ENCODE peak calls at places on chromosomes 2 and 18, in ten cellular contexts. One of them, this sample, is unnamed.

GRCh38 chr2:120667981-120668380 is 67.7 kb upstream of the GLI2 start:
- DNase-seq in posterior cingulate gyrus: no peak
- DNase-seq in CD4-positive, alpha-beta T cell: no peak
- DNase-seq in fibroblast of lung: no peak
- DNase-seq in T follicular helper cell: no peak
- DNase-seq in GM12892: no peak
- DNase-seq in dorsolateral prefrontal cortex: no peak
- DNase-seq in body of pancreas: no peak
- DNase-seq in ELF-1: no peak
- DNase-seq in COR-L47: no peak
- DNase-seq in this sample: no peak

GRCh38 chr18:23908827-23909226 is 105.7 kb upstream of the TTC39C start:
- DNase-seq in posterior cingulate gyrus: no peak
- DNase-seq in CD4-positive, alpha-beta T cell: no peak
- DNase-seq in fibroblast of lung: no peak
- DNase-seq in T follicular helper cell: no peak
- DNase-seq in GM12892: no peak
- DNase-seq in dorsolateral prefrontal cortex: no peak
- DNase-seq in body of pancreas: no peak
- DNase-seq in ELF-1: no peak
- DNase-seq in COR-L47: no peak
- DNase-seq in this sample: no peak

GRCh38 chr2:195694553-195694952 is 37.5 kb downstream of the SLC39A10 start:
- DNase-seq in posterior cingulate gyrus: no peak
- DNase-seq in CD4-positive, alpha-beta T cell: no peak
- DNase-seq in fibroblast of lung: no peak
- DNase-seq in T follicular helper cell: no peak
- DNase-seq in GM12892: no peak
- DNase-seq in dorsolateral prefrontal cortex: no peak
- DNase-seq in body of pancreas: no peak
- DNase-seq in ELF-1: no peak
- DNase-seq in COR-L47: no peak
- DNase-seq in this sample: no peak

GRCh38 chr2:113157108-113157896 is 16.5 kb upstream of the PSD4 start:
- DNase-seq in posterior cingulate gyrus: no peak
- DNase-seq in CD4-positive, alpha-beta T cell: peak
- DNase-seq in fibroblast of lung: peak
- DNase-seq in T follicular helper cell: no peak
- DNase-seq in GM12892: peak
- DNase-seq in dorsolateral prefrontal cortex: no peak
- DNase-seq in body of pancreas: peak
- DNase-seq in ELF-1: peak
- DNase-seq in COR-L47: peak
- DNase-seq in this sample: peak

GRCh38 chr2:118923371-118923770 is 18.6 kb upstream of the MARCO start:
- DNase-seq in posterior cingulate gyrus: no peak
- DNase-seq in CD4-positive, alpha-beta T cell: no peak
- DNase-seq in fibroblast of lung: no peak
- DNase-seq in T follicular helper cell: no peak
- DNase-seq in GM12892: no peak
- DNase-seq in dorsolateral prefrontal cortex: no peak
- DNase-seq in body of pancreas: no peak
- DNase-seq in ELF-1: peak
- DNase-seq in COR-L47: no peak
- DNase-seq in this sample: no peak

GRCh38 chr18:59885579-59886163 is 14.1 kb upstream of the PMAIP1 start:
- DNase-seq in posterior cingulate gyrus: no peak
- DNase-seq in CD4-positive, alpha-beta T cell: no peak
- DNase-seq in fibroblast of lung: peak
- DNase-seq in T follicular helper cell: no peak
- DNase-seq in GM12892: no peak
- DNase-seq in dorsolateral prefrontal cortex: no peak
- DNase-seq in body of pancreas: no peak
- DNase-seq in ELF-1: no peak
- DNase-seq in COR-L47: no peak
- DNase-seq in this sample: no peak

GRCh38 chr2:183543731-183544130 is 419.5 kb downstream of the NUP35 start:
- DNase-seq in posterior cingulate gyrus: peak
- DNase-seq in CD4-positive, alpha-beta T cell: no peak
- DNase-seq in fibroblast of lung: no peak
- DNase-seq in T follicular helper cell: no peak
- DNase-seq in GM12892: peak
- DNase-seq in dorsolateral prefrontal cortex: no peak
- DNase-seq in body of pancreas: no peak
- DNase-seq in ELF-1: peak
- DNase-seq in COR-L47: no peak
- DNase-seq in this sample: peak

GRCh38 chr2:163573652-163574051 is 162.2 kb downstream of the FIGN start:
- DNase-seq in posterior cingulate gyrus: no peak
- DNase-seq in CD4-positive, alpha-beta T cell: no peak
- DNase-seq in fibroblast of lung: no peak
- DNase-seq in T follicular helper cell: no peak
- DNase-seq in GM12892: no peak
- DNase-seq in dorsolateral prefrontal cortex: no peak
- DNase-seq in body of pancreas: no peak
- DNase-seq in ELF-1: no peak
- DNase-seq in COR-L47: no peak
- DNase-seq in this sample: no peak

GRCh38 chr2:230928701-230929380 is 3.8 kb upstream of the GPR55 start:
- DNase-seq in posterior cingulate gyrus: peak
- DNase-seq in CD4-positive, alpha-beta T cell: no peak
- DNase-seq in fibroblast of lung: no peak
- DNase-seq in T follicular helper cell: no peak
- DNase-seq in GM12892: no peak
- DNase-seq in dorsolateral prefrontal cortex: peak
- DNase-seq in body of pancreas: no peak
- DNase-seq in ELF-1: no peak
- DNase-seq in COR-L47: no peak
- DNase-seq in this sample: no peak